ENCODE peak calls at places on chromosome 2, in four cellular contexts. W is GM12878, C is HepG2, X is K562. V is an unnamed sample.

GRCh38 chr2:42031783-42032620 is 15.8 kb upstream of the PKDCC start:
- DNase-seq in W (no peak), C (no peak), X (no peak), V (no peak)

GRCh38 chr2:126776701-126777619 is 121.0 kb downstream of the GYPC start:
- DNase-seq in W (peak; percentile 30), C (peak; percentile 40), X (peak; percentile 79), V (peak; percentile 72)

GRCh38 chr2:163420604-163421003 is 315.2 kb downstream of the FIGN start:
- DNase-seq in W (no peak), C (no peak), X (no peak), V (no peak)

GRCh38 chr2:142777742-142778141 is 99.7 kb upstream of the KYNU start:
- DNase-seq in W (no peak), C (no peak), X (no peak), V (no peak)

GRCh38 chr2:88054300-88055048 is 1.1 kb downstream of the KRCC1 start:
- DNase-seq in W (no peak), C (no peak), X (no peak), V (no peak)

GRCh38 chr2:140526575-140526974 is 1604.2 kb downstream of the LRP1B start:
- DNase-seq in W (no peak), C (no peak), X (no peak), V (no peak)

GRCh38 chr2:167294031-167294774 is 405.9 kb downstream of the XIRP2 start:
- DNase-seq in W (no peak), C (no peak), X (no peak), V (peak; percentile 26)

GRCh38 chr2:145740302-145740701 is 1220.4 kb upstream of the ZEB2 start:
- DNase-seq in W (no peak), C (no peak), X (no peak), V (no peak)

GRCh38 chr2:127080226-127080940 is 26.6 kb downstream of the BIN1 start:
- DNase-seq in W (no peak), C (peak; percentile 38), X (peak; percentile 69), V (no peak)

GRCh38 chr2:231191896-231192872 is 6.2 kb upstream of the ARMC9 start:
- DNase-seq in W (no peak), C (peak; percentile 70), X (peak; percentile 31), V (peak; percentile 80)

GRCh38 chr2:152171733-152172132 is 3.8 kb downstream of the STAM2 start:
- DNase-seq in W (no peak), C (no peak), X (no peak), V (no peak)

GRCh38 chr2:236956641-236957040 is 129.0 kb upstream of the COPS8 start:
- DNase-seq in W (no peak), C (no peak), X (no peak), V (no peak)

GRCh38 chr2:38863061-38863695 is 12.6 kb downstream of the DHX57 start:
- DNase-seq in W (no peak), C (no peak), X (no peak), V (no peak)

GRCh38 chr2:113126845-113127645 is at the start of gene IL1RN:
- DNase-seq in W (no peak), C (peak; percentile 97), X (no peak), V (no peak)

GRCh38 chr2:104804148-104804890 is 49.6 kb upstream of the POU3F3 start:
- DNase-seq in W (no peak), C (no peak), X (no peak), V (no peak)

GRCh38 chr2:105317937-105318336 is 11.6 kb downstream of the TGFBRAP1 start:
- DNase-seq in W (no peak), C (no peak), X (no peak), V (no peak)

GRCh38 chr2:174680221-174680620 is 82.6 kb upstream of the WIPF1 start:
- DNase-seq in W (no peak), C (no peak), X (no peak), V (no peak)

GRCh38 chr2:226256237-226256636 is 543.4 kb downstream of the IRS1 start:
- DNase-seq in W (no peak), C (no peak), X (no peak), V (no peak)

GRCh38 chr2:194090251-194090905 is 1566.6 kb upstream of the SLC39A10 start:
- DNase-seq in W (no peak), C (no peak), X (no peak), V (no peak)

GRCh38 chr2:69911985-69912563 is 2.8 kb upstream of the MXD1 start:
- DNase-seq in W (no peak), C (peak; percentile 66), X (no peak), V (peak; percentile 14)

GRCh38 chr2:232400244-232401015 is 6.2 kb upstream of the ALPG start:
- DNase-seq in W (no peak), C (no peak), X (no peak), V (no peak)

GRCh38 chr2:38704664-38705063 is 38.8 kb downstream of the GALM start:
- DNase-seq in W (no peak), C (no peak), X (no peak), V (no peak)

GRCh38 chr2:54106631-54107454 is 8.6 kb upstream of the ACYP2 start:
- DNase-seq in W (no peak), C (peak; percentile 73), X (peak; percentile 20), V (peak; percentile 53)
- TF ChIP-seq SP1 in W (no peak), C (no peak), X (no peak), V (no peak)

DNA sequence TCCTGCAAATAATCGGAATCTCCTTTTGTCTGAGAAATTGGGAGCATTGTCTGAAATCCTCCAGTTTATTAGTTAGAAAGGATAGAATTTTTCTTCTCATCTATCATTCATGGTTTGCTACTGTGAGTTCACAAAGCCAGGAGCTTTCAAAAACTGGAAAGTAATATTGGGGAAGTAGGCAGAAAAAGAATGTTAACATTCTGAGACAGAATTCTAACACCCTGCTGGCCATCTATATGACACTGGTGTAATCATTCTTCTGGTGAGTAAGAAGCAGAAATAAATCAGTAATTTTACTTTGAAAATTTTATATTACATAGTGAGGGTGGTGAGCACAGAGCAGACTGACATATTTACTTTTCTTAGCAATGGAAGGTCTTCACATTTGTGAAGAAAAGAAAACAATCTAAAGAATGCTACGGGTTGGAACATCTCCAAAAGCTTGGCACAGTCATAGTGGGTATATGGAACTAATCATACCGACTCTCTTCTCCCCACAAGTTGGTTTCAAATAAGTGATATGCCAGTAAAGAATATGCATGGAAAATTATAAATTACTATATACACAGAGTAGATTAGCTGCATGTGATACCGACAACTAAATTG is 344.9 kb downstream of the LPIN1 start:
- DNase-seq in W (no peak), C (no peak), X (no peak), V (no peak)
- TF ChIP-seq BHLHE40 in W (no peak), C (no peak), X (no peak), V (no peak)

DNA sequence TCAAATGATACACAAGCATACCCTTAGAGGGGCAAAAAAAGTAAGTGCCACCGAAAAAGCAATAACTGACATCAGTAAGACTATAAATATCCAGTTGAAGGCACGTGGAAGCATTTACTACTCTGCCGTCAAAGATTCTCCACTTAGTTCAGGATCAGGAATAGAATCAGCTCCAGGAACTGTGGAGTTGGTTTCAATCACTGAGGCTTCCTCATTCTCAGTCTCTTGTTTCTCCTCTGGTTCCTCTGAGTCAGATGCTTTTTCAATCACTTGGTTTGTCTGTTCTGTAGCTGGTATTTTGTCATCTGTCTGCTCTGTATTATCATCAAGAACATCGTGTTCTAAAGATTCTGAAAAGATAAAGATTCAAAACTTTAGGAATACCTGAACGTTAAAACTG is 72.2 kb downstream of the LNPK start:
- DNase-seq in W (no peak), C (no peak), X (no peak), V (no peak)
- TF ChIP-seq SP1 in W (no peak), C (no peak), X (no peak), V (no peak)

DNA sequence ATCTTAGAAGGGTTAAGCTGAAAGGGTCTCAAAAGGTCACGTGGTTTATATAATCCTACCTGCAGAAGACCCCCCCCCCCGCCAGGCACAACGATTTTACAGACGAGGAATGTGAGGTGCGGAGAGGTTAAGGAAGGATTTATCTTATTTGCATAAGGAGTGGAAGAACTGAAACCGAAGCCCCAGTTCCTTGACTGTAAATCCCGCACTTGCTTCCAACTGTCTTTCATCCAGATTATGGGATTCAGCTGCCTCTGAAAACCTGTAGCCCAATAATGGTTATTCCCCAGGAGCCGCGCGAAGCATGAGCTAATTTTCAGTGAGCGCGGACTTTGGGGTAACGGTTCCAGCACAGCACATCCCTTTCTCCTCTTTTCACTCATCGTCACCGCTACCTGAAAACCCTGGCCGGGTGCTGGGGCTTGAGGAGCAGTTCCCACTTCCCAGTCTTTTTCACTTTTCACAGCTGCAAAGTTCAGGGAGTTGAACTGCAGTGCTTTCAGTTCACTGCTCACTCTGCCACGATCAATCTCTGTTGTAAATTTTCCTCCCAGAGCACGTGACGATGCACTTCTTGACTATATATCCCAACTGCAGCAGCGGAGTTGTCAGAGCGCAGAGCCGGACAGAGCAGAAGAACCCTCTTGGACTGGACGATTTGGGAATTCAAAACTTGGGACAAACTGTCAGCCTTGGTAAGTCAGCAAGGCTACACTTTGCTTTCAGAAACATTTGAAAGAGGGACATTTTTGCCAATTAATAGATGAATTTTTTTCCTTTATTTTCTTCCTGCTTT is at the start of gene KCNE4:
- DNase-seq in W (no peak), C (no peak), X (no peak), V (no peak)
- TF ChIP-seq BHLHE40 in W (no peak), C (no peak), X (no peak), V (no peak)

GRCh38 chr2:58291726-58292430 is 50.8 kb upstream of the FANCL start:
- DNase-seq in W (no peak), C (no peak), X (no peak), V (no peak)
- TF ChIP-seq SP1 in W (no peak), C (no peak), X (no peak), V (no peak)

GRCh38 chr2:29765711-29766110 is 155.7 kb downstream of the ALK start:
- DNase-seq in W (no peak), C (no peak), X (no peak), V (no peak)
- TF ChIP-seq BHLHE40 in W (no peak), C (no peak), X (no peak), V (no peak)

DNA sequence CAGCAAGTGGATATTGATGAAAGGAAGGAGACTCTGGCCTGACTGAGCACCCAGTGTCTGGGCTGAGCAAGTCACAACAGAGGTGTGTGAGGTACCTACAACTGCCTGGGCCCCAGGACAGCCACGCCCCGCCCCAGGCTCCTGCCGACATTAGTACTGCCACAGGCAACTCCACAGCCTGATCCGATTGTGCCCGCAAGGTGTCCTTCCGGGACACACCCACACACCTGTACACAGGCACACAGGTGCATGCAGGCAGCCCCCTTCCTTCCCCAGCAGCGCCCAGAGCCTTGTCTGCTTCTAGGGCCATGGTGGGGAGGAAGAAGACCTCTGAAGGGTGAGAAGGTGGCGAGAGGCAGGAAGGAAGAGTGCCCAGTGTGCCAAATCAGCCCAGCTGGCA is 83.6 kb downstream of the TNS1 start:
- DNase-seq in W (no peak), C (no peak), X (no peak), V (no peak)
- TF ChIP-seq SP1 in W (no peak), C (no peak), X (no peak), V (no peak)

DNA sequence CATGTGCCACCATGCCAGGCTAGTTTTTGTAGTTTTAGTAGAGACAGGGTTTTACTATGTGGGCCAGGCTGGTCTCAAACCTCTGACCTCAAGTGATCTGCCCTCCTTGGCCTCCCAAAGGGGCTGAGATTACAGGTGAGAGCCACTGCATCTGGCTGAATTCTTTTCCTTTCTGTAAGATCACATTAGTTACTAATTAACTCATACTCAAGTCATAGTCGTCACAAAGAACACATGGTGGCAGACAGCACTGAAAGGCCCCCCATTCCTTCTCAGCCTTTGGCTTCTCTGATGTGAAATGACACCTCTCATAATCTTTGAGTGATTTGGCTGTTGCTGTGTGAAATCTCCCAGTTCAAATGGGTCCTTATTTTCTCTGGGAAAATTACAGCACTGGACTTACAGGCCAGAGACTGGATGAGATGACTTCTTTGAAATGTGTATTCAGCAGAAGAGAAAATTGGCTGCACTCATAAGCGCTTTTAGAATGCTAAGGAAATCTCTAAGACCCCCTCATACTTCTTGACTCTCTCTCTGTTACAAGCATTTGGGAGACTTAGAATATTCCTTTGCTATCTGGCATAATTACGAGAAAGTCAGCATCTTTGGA is 764.7 kb downstream of the RNF144A start:
- DNase-seq in W (no peak), C (no peak), X (no peak), V (no peak)
- TF ChIP-seq BHLHE40 in W (no peak), C (no peak), X (no peak), V (no peak)

V was measured in HEK293T.